ENCODE peak calls at places on chromosome 21, in five cellular contexts. One of them, this sample, is unnamed.

GRCh38 chr21:26405071-26405470 is 168.0 kb downstream of the CYYR1 start:
- DNase-seq in type B pancreatic cell: no peak
- DNase-seq in naive thymus-derived CD4-positive, alpha-beta T cell: no peak
- DNase-seq in GM20000: no peak
- DNase-seq in body of pancreas: no peak
- DNase-seq in this sample: no peak

GRCh38 chr21:44489962-44490361 is 34.7 kb downstream of the LRRC3 start:
- DNase-seq in GM20000: no peak
- DNase-seq in naive thymus-derived CD4-positive, alpha-beta T cell: no peak
- DNase-seq in body of pancreas: no peak
- DNase-seq in type B pancreatic cell: no peak
- DNase-seq in this sample: no peak

GRCh38 chr21:22223385-22223784 is 1225.2 kb downstream of the NCAM2 start:
- DNase-seq in type B pancreatic cell: no peak
- DNase-seq in naive thymus-derived CD4-positive, alpha-beta T cell: no peak
- DNase-seq in GM20000: peak
- DNase-seq in body of pancreas: no peak
- DNase-seq in this sample: no peak

GRCh38 chr21:36584980-36585940 is 105.3 kb upstream of the CLDN14 start:
- DNase-seq in body of pancreas: no peak
- DNase-seq in naive thymus-derived CD4-positive, alpha-beta T cell: peak
- DNase-seq in type B pancreatic cell: no peak
- DNase-seq in GM20000: no peak
- DNase-seq in this sample: no peak

GRCh38 chr21:34075760-34076159 is 2.4 kb downstream of the MRPS6 start:
- DNase-seq in type B pancreatic cell: no peak
- DNase-seq in body of pancreas: no peak
- DNase-seq in naive thymus-derived CD4-positive, alpha-beta T cell: no peak
- DNase-seq in GM20000: no peak
- DNase-seq in this sample: no peak

GRCh38 chr21:26883768-26884167 is 38.6 kb upstream of the ADAMTS1 start:
- DNase-seq in naive thymus-derived CD4-positive, alpha-beta T cell: no peak
- DNase-seq in body of pancreas: no peak
- DNase-seq in GM20000: no peak
- DNase-seq in type B pancreatic cell: no peak
- DNase-seq in this sample: no peak

GRCh38 chr21:14452031-14452778 is 69.3 kb upstream of the HSPA13 start:
- DNase-seq in body of pancreas: no peak
- DNase-seq in GM20000: no peak
- DNase-seq in naive thymus-derived CD4-positive, alpha-beta T cell: no peak
- DNase-seq in type B pancreatic cell: no peak
- DNase-seq in this sample: no peak

GRCh38 chr21:46243865-46244490 is 15.4 kb upstream of the LSS start:
- DNase-seq in naive thymus-derived CD4-positive, alpha-beta T cell: no peak
- DNase-seq in GM20000: no peak
- DNase-seq in type B pancreatic cell: no peak
- DNase-seq in body of pancreas: no peak
- DNase-seq in this sample: no peak

GRCh38 chr21:33070921-33071877 is 1.3 kb downstream of the OLIG1 start:
- DNase-seq in body of pancreas: no peak
- DNase-seq in GM20000: peak
- DNase-seq in naive thymus-derived CD4-positive, alpha-beta T cell: peak
- DNase-seq in type B pancreatic cell: no peak
- DNase-seq in this sample: no peak

GRCh38 chr21:45949928-45950739 is 31.4 kb upstream of the COL6A1 start:
- DNase-seq in type B pancreatic cell: no peak
- DNase-seq in GM20000: no peak
- DNase-seq in naive thymus-derived CD4-positive, alpha-beta T cell: no peak
- DNase-seq in body of pancreas: no peak
- DNase-seq in this sample: peak

This sample was measured in B cell.